ENCODE peak calls at places on chromosomes 3 and 15, in ten cellular contexts. One of them, this sample, is unnamed. For H3K36me3 and H3K4me1, the result is how much of the 10 kb centered on the place peaks cover.

GRCh38 chr3:45981321-45982038 is 14.1 kb downstream of the FYCO1 start:
- DNase-seq in HCT116: no peak
- DNase-seq in esophagus muscularis mucosa: no peak
- DNase-seq in Panc1: no peak
- DNase-seq in SK-N-SH: no peak
- DNase-seq in suprapubic skin: no peak
- DNase-seq in spleen: no peak
- DNase-seq in K562: peak
- DNase-seq in breast epithelium: no peak
- DNase-seq in transverse colon: no peak
- DNase-seq in this sample: no peak

GRCh38 chr3:124174910-124175874 is 183.3 kb upstream of the ROPN1 start:
- DNase-seq in HCT116: no peak
- DNase-seq in Panc1: no peak
- DNase-seq in spleen: no peak
- DNase-seq in esophagus muscularis mucosa: no peak
- DNase-seq in suprapubic skin: no peak
- DNase-seq in breast epithelium: no peak
- DNase-seq in SK-N-SH: peak
- DNase-seq in transverse colon: no peak
- DNase-seq in K562: no peak
- DNase-seq in this sample: no peak

GRCh38 chr3:46946856-46947544 is 29.5 kb downstream of the CCDC12 start:
- DNase-seq in breast epithelium: no peak
- DNase-seq in HCT116: no peak
- DNase-seq in Panc1: no peak
- DNase-seq in esophagus muscularis mucosa: no peak
- DNase-seq in spleen: peak
- DNase-seq in SK-N-SH: peak
- DNase-seq in transverse colon: peak
- DNase-seq in suprapubic skin: no peak
- DNase-seq in K562: peak
- DNase-seq in this sample: no peak

GRCh38 chr3:159416854-159417253 is 571.8 kb upstream of the IL12A start:
- DNase-seq in transverse colon: no peak
- DNase-seq in HCT116: no peak
- DNase-seq in Panc1: no peak
- DNase-seq in SK-N-SH: no peak
- DNase-seq in suprapubic skin: no peak
- DNase-seq in K562: no peak
- DNase-seq in breast epithelium: no peak
- DNase-seq in spleen: no peak
- DNase-seq in esophagus muscularis mucosa: no peak
- DNase-seq in this sample: no peak

GRCh38 chr3:128226794-128227399 is 73.6 kb downstream of the EEFSEC start:
- DNase-seq in breast epithelium: no peak
- DNase-seq in SK-N-SH: peak
- DNase-seq in spleen: no peak
- DNase-seq in transverse colon: no peak
- DNase-seq in suprapubic skin: no peak
- DNase-seq in HCT116: peak
- DNase-seq in K562: peak
- DNase-seq in Panc1: peak
- DNase-seq in esophagus muscularis mucosa: no peak
- DNase-seq in this sample: no peak

GRCh38 chr3:13277130-13277783 is 142.9 kb downstream of the NUP210 start:
- DNase-seq in SK-N-SH: no peak
- DNase-seq in breast epithelium: no peak
- DNase-seq in HCT116: no peak
- DNase-seq in K562: no peak
- DNase-seq in transverse colon: no peak
- DNase-seq in spleen: peak
- DNase-seq in suprapubic skin: no peak
- DNase-seq in esophagus muscularis mucosa: no peak
- DNase-seq in Panc1: no peak
- DNase-seq in this sample: peak

GRCh38 chr3:165755571-165755970 is 81.7 kb downstream of the BCHE start:
- DNase-seq in spleen: no peak
- DNase-seq in transverse colon: no peak
- DNase-seq in K562: no peak
- DNase-seq in breast epithelium: no peak
- DNase-seq in Panc1: no peak
- DNase-seq in esophagus muscularis mucosa: no peak
- DNase-seq in SK-N-SH: no peak
- DNase-seq in HCT116: no peak
- DNase-seq in suprapubic skin: no peak
- DNase-seq in this sample: no peak

GRCh38 chr3:41434781-41435180 is 235.5 kb downstream of the CTNNB1 start:
- DNase-seq in K562: no peak
- DNase-seq in esophagus muscularis mucosa: no peak
- DNase-seq in breast epithelium: no peak
- DNase-seq in SK-N-SH: no peak
- DNase-seq in suprapubic skin: no peak
- DNase-seq in HCT116: no peak
- DNase-seq in transverse colon: no peak
- DNase-seq in Panc1: no peak
- DNase-seq in spleen: no peak
- DNase-seq in this sample: no peak

GRCh38 chr3:62873672-62874397 is 1.4 kb downstream of the CADPS start:
- DNase-seq in spleen: peak
- DNase-seq in transverse colon: peak
- DNase-seq in K562: no peak
- DNase-seq in SK-N-SH: peak
- DNase-seq in breast epithelium: no peak
- DNase-seq in HCT116: no peak
- DNase-seq in suprapubic skin: peak
- DNase-seq in esophagus muscularis mucosa: no peak
- DNase-seq in Panc1: no peak
- DNase-seq in this sample: no peak

GRCh38 chr15:29616512-29616911 is 205.8 kb downstream of the TJP1 start:
- DNase-seq in K562: no peak
- DNase-seq in HCT116: no peak
- DNase-seq in transverse colon: no peak
- DNase-seq in breast epithelium: no peak
- DNase-seq in spleen: no peak
- DNase-seq in Panc1: no peak
- DNase-seq in suprapubic skin: no peak
- DNase-seq in SK-N-SH: no peak
- DNase-seq in esophagus muscularis mucosa: no peak
- DNase-seq in this sample: no peak

GRCh38 chr3:111761309-111761795 is 97.7 kb upstream of the PHLDB2 start:
- DNase-seq in breast epithelium: no peak
- DNase-seq in HCT116: no peak
- DNase-seq in SK-N-SH: peak
- DNase-seq in K562: no peak
- DNase-seq in spleen: no peak
- DNase-seq in suprapubic skin: no peak
- DNase-seq in Panc1: no peak
- DNase-seq in esophagus muscularis mucosa: no peak
- DNase-seq in transverse colon: no peak
- DNase-seq in this sample: no peak

GRCh38 chr3:159178209-159178897 is 376.5 kb downstream of the MFSD1 start:
- DNase-seq in spleen: no peak
- DNase-seq in SK-N-SH: no peak
- DNase-seq in suprapubic skin: no peak
- DNase-seq in HCT116: no peak
- DNase-seq in Panc1: no peak
- DNase-seq in breast epithelium: no peak
- DNase-seq in K562: no peak
- DNase-seq in transverse colon: no peak
- DNase-seq in esophagus muscularis mucosa: no peak
- DNase-seq in this sample: no peak

GRCh38 chr3:127964053-127964452 is 49.0 kb downstream of the KBTBD12 start:
- DNase-seq in spleen: no peak
- DNase-seq in suprapubic skin: no peak
- DNase-seq in Panc1: no peak
- DNase-seq in transverse colon: no peak
- DNase-seq in breast epithelium: no peak
- DNase-seq in HCT116: no peak
- DNase-seq in esophagus muscularis mucosa: no peak
- DNase-seq in SK-N-SH: no peak
- DNase-seq in K562: no peak
- DNase-seq in this sample: no peak

DNA sequence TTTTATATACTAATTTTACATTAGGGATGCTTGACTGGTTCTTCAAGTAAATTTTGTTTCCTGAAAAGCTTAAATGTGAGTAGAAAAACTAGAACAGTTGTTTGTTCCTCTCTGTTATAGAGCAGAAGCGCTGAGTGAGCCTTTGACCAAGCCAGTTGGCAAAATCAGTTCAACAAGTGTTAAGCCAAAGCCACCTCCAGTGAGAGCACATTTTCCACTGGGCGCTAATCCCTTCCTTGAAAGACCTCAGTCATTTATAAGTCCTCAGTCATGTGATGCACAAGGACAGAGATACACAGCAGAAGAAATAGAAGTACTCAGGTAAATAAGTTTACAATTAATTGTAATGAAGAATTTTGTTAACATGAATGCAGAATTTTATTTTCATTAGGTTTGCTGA is 14.6 kb downstream of the CAPN7 start:
- DNase-seq in HCT116: no peak
- DNase-seq in K562: no peak
- DNase-seq in spleen: no peak
- DNase-seq in transverse colon: no peak
- DNase-seq in suprapubic skin: no peak
- DNase-seq in breast epithelium: no peak
- DNase-seq in SK-N-SH: no peak
- DNase-seq in Panc1: no peak
- DNase-seq in esophagus muscularis mucosa: no peak
- DNase-seq in this sample: no peak
- H3K36me3 ChIP-seq in HCT116: half or more
- H3K36me3 ChIP-seq in K562: half or more
- H3K36me3 ChIP-seq in spleen: under half
- H3K36me3 ChIP-seq in transverse colon: under half
- H3K36me3 ChIP-seq in suprapubic skin: half or more
- H3K36me3 ChIP-seq in breast epithelium: under half
- H3K36me3 ChIP-seq in SK-N-SH: half or more
- H3K36me3 ChIP-seq in Panc1: under half
- H3K36me3 ChIP-seq in esophagus muscularis mucosa: half or more
- H3K36me3 ChIP-seq in this sample: under half

DNA sequence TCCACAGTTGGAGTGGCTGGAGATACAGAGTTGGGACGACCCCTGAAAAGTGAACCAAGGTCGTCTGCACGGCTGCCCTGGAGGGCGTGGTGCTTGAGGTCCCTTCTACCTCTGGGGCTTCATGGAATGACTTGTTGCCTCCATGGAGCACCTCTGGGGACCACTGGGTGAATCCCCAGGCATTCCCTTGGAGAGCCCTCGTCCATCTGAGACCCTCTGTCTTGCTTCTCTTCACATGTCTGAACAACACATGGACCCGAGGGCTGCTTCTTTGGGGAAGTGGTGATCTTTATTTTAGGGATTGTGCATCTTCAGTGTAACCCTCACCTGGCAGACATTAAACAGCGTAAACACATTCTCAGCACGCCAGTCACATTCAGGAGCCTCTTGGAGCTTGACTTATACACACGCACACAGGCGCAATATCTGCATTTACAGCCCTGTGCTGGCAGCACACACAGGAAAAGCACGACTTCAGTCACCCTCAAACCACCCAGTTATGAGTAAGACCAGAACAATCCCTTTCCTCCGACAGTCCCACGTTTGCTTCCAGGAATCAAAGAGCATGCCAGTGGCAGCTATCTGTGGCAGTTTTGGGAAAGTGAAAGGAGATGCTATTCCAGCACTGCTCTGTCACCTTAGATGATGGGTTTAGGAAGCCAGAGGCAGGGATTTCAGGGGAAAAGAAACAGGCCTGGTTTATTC is 12.6 kb downstream of the FAM107A start:
- DNase-seq in transverse colon: peak
- DNase-seq in SK-N-SH: no peak
- DNase-seq in K562: no peak
- DNase-seq in Panc1: no peak
- DNase-seq in HCT116: no peak
- DNase-seq in esophagus muscularis mucosa: no peak
- DNase-seq in suprapubic skin: no peak
- DNase-seq in spleen: no peak
- DNase-seq in breast epithelium: no peak
- DNase-seq in this sample: no peak
- TF ChIP-seq POLR2AphosphoS5 in transverse colon: no peak
- TF ChIP-seq POLR2AphosphoS5 in SK-N-SH: no peak
- TF ChIP-seq POLR2AphosphoS5 in K562: no peak
- TF ChIP-seq POLR2AphosphoS5 in Panc1: no peak
- TF ChIP-seq POLR2AphosphoS5 in HCT116: no peak
- TF ChIP-seq POLR2AphosphoS5 in esophagus muscularis mucosa: no peak
- TF ChIP-seq POLR2AphosphoS5 in suprapubic skin: no peak
- TF ChIP-seq POLR2AphosphoS5 in spleen: no peak
- TF ChIP-seq POLR2AphosphoS5 in breast epithelium: no peak
- TF ChIP-seq POLR2AphosphoS5 in this sample: no peak

GRCh38 chr3:66456711-66457173 is 44.1 kb downstream of the LRIG1 start:
- DNase-seq in HCT116: no peak
- DNase-seq in suprapubic skin: no peak
- DNase-seq in breast epithelium: no peak
- DNase-seq in Panc1: no peak
- DNase-seq in SK-N-SH: no peak
- DNase-seq in spleen: no peak
- DNase-seq in transverse colon: no peak
- DNase-seq in esophagus muscularis mucosa: no peak
- DNase-seq in K562: no peak
- DNase-seq in this sample: no peak

GRCh38 chr3:66454464-66454859 is 46.4 kb downstream of the LRIG1 start:
- DNase-seq in SK-N-SH: no peak
- DNase-seq in suprapubic skin: no peak
- DNase-seq in spleen: no peak
- DNase-seq in breast epithelium: no peak
- DNase-seq in HCT116: no peak
- DNase-seq in K562: no peak
- DNase-seq in esophagus muscularis mucosa: no peak
- DNase-seq in Panc1: no peak
- DNase-seq in transverse colon: no peak
- DNase-seq in this sample: no peak

GRCh38 chr3:66452247-66453040 is 48.4 kb downstream of the LRIG1 start:
- DNase-seq in K562: no peak
- DNase-seq in suprapubic skin: no peak
- DNase-seq in SK-N-SH: peak
- DNase-seq in breast epithelium: no peak
- DNase-seq in transverse colon: no peak
- DNase-seq in spleen: no peak
- DNase-seq in HCT116: no peak
- DNase-seq in Panc1: no peak
- DNase-seq in esophagus muscularis mucosa: no peak
- DNase-seq in this sample: no peak

GRCh38 chr3:66450389-66451022 is 50.3 kb downstream of the LRIG1 start:
- DNase-seq in K562: no peak
- DNase-seq in transverse colon: peak
- DNase-seq in breast epithelium: no peak
- DNase-seq in spleen: no peak
- DNase-seq in SK-N-SH: no peak
- DNase-seq in HCT116: no peak
- DNase-seq in Panc1: no peak
- DNase-seq in suprapubic skin: no peak
- DNase-seq in esophagus muscularis mucosa: no peak
- DNase-seq in this sample: peak

GRCh38 chr3:66453525-66454463 is 47.0 kb downstream of the LRIG1 start:
- DNase-seq in HCT116: no peak
- DNase-seq in Panc1: no peak
- DNase-seq in esophagus muscularis mucosa: no peak
- DNase-seq in SK-N-SH: no peak
- DNase-seq in breast epithelium: no peak
- DNase-seq in transverse colon: no peak
- DNase-seq in K562: no peak
- DNase-seq in suprapubic skin: no peak
- DNase-seq in spleen: no peak
- DNase-seq in this sample: no peak
- H3K4me1 ChIP-seq in HCT116: under half
- H3K4me1 ChIP-seq in Panc1: under half
- H3K4me1 ChIP-seq in esophagus muscularis mucosa: half or more
- H3K4me1 ChIP-seq in SK-N-SH: under half
- H3K4me1 ChIP-seq in breast epithelium: under half
- H3K4me1 ChIP-seq in transverse colon: half or more
- H3K4me1 ChIP-seq in K562: under half
- H3K4me1 ChIP-seq in suprapubic skin: half or more
- H3K4me1 ChIP-seq in spleen: under half
- H3K4me1 ChIP-seq in this sample: half or more

GRCh38 chr3:119229190-119229589 is 11.5 kb downstream of the B4GALT4 start:
- DNase-seq in spleen: no peak
- DNase-seq in transverse colon: no peak
- DNase-seq in suprapubic skin: no peak
- DNase-seq in Panc1: no peak
- DNase-seq in breast epithelium: no peak
- DNase-seq in K562: no peak
- DNase-seq in esophagus muscularis mucosa: no peak
- DNase-seq in HCT116: no peak
- DNase-seq in SK-N-SH: no peak
- DNase-seq in this sample: no peak
- H3K36me3 ChIP-seq in spleen: half or more
- H3K36me3 ChIP-seq in transverse colon: under half
- H3K36me3 ChIP-seq in suprapubic skin: half or more
- H3K36me3 ChIP-seq in Panc1: under half
- H3K36me3 ChIP-seq in breast epithelium: under half
- H3K36me3 ChIP-seq in K562: half or more
- H3K36me3 ChIP-seq in esophagus muscularis mucosa: half or more
- H3K36me3 ChIP-seq in HCT116: under half
- H3K36me3 ChIP-seq in SK-N-SH: under half
- H3K36me3 ChIP-seq in this sample: half or more